ENCODE peak calls at places on chromosomes 13 and 19, in eight cellular contexts. B is breast epithelium, X is pancreas, Z is heart left ventricle, R is fibroblast of pulmonary artery, M is PC-3, G is AG09309, H is IMR-90. W is an unnamed sample.
A peak's percentile ranks its signal among the peaks of the same experiment; 100 is the strongest.

GRCh38 chr13:23921451-23921888 is 24.2 kb upstream of the C1QTNF9B start:
- DNase-seq in B (no peak), X (no peak), Z (no peak), R (peak; percentile 75), M (peak; percentile 72), G (peak; percentile 31), H (peak; percentile 66), W (peak; percentile 69)

GRCh38 chr13:44040754-44041100 is 161.0 kb downstream of the LACC1 start:
- DNase-seq in B (no peak), X (no peak), Z (no peak), R (peak; percentile 26), M (peak; percentile 11), G (no peak), H (peak; percentile 48), W (no peak)

GRCh38 chr19:2733930-2734588 is 5.8 kb downstream of the SLC39A3 start:
- DNase-seq in B (no peak), X (no peak), Z (no peak), R (no peak), M (no peak), G (no peak), H (no peak), W (no peak)

GRCh38 chr19:12779162-12779993 is 4.0 kb upstream of the HOOK2 start:
- DNase-seq in B (no peak), X (peak; percentile 50), Z (peak; percentile 78), R (peak; percentile 95), M (peak; percentile 27), G (no peak), H (peak; percentile 77), W (no peak)

GRCh38 chr13:22232186-22232585 is 561.3 kb downstream of the FGF9 start:
- DNase-seq in B (no peak), X (no peak), Z (no peak), R (no peak), M (no peak), G (no peak), H (no peak), W (no peak)

GRCh38 chr13:33611016-33611805 is 206.7 kb upstream of the RFC3 start:
- DNase-seq in B (no peak), X (peak; percentile 26), Z (peak; percentile 78), R (peak; percentile 93), M (no peak), G (no peak), H (peak; percentile 64), W (peak; percentile 51)

GRCh38 chr13:97018029-97018819 is 23.9 kb upstream of the OXGR1 start:
- DNase-seq in B (no peak), X (peak; percentile 18), Z (peak; percentile 20), R (peak; percentile 80), M (peak; percentile 72), G (peak; percentile 25), H (peak; percentile 61), W (no peak)

GRCh38 chr13:111978536-111978935 is 88.4 kb upstream of the SOX1 start:
- DNase-seq in B (no peak), X (no peak), Z (no peak), R (no peak), M (no peak), G (no peak), H (no peak), W (no peak)

GRCh38 chr13:94128430-94128829 is 351.1 kb downstream of the DCT start:
- DNase-seq in B (no peak), X (no peak), Z (peak; percentile 13), R (peak; percentile 6), M (no peak), G (no peak), H (no peak), W (no peak)

GRCh38 chr19:34487651-34488051 is 6.1 kb downstream of the WTIP start:
- DNase-seq in B (peak; percentile 34), X (no peak), Z (no peak), R (no peak), M (no peak), G (no peak), H (no peak), W (no peak)

GRCh38 chr19:43527860-43528622 is 1.0 kb upstream of the ETHE1 start:
- DNase-seq in B (no peak), X (no peak), Z (peak; percentile 27), R (no peak), M (peak; percentile 3), G (no peak), H (no peak), W (no peak)

GRCh38 chr13:52070929-52071523 is 46.5 kb downstream of the UTP14C start:
- DNase-seq in B (no peak), X (no peak), Z (no peak), R (peak; percentile 58), M (no peak), G (peak; percentile 11), H (peak; percentile 32), W (no peak)

GRCh38 chr19:30228113-30228725 is 144.0 kb upstream of the ZNF536 start:
- DNase-seq in B (no peak), X (no peak), Z (no peak), R (no peak), M (no peak), G (no peak), H (no peak), W (no peak)

GRCh38 chr13:112965573-112966115 is 3.4 kb upstream of the MCF2L start:
- DNase-seq in B (peak; percentile 19), X (no peak), Z (no peak), R (no peak), M (no peak), G (no peak), H (no peak), W (no peak)

GRCh38 chr13:32682740-32683139 is 96.5 kb downstream of the PDS5B start:
- DNase-seq in B (no peak), X (no peak), Z (no peak), R (no peak), M (no peak), G (no peak), H (no peak), W (no peak)

GRCh38 chr19:33437351-33438015 is 64.0 kb downstream of the CEBPG start:
- DNase-seq in B (no peak), X (no peak), Z (no peak), R (no peak), M (no peak), G (no peak), H (no peak), W (no peak)

GRCh38 chr19:5873617-5874199 is 3.4 kb upstream of the FUT5 start:
- DNase-seq in B (no peak), X (no peak), Z (no peak), R (no peak), M (no peak), G (no peak), H (no peak), W (no peak)

GRCh38 chr13:113129921-113130750 is 7.5 kb downstream of the F10 start:
- DNase-seq in B (peak; percentile 46), X (no peak), Z (no peak), R (peak; percentile 41), M (no peak), G (no peak), H (no peak), W (no peak)

GRCh38 chr19:38483016-38483630 is 49.6 kb downstream of the RYR1 start:
- DNase-seq in B (no peak), X (no peak), Z (no peak), R (no peak), M (no peak), G (no peak), H (no peak), W (no peak)

GRCh38 chr13:93797463-93797862 is 570.9 kb downstream of the GPC6 start:
- DNase-seq in B (no peak), X (no peak), Z (no peak), R (no peak), M (no peak), G (no peak), H (peak; percentile 21), W (no peak)

GRCh38 chr19:51439021-51439465 is 19.2 kb downstream of the SIGLEC8 start:
- DNase-seq in B (no peak), X (no peak), Z (no peak), R (peak; percentile 7), M (peak; percentile 46), G (no peak), H (no peak), W (no peak)

GRCh38 chr13:99930925-99931324 is 40.6 kb downstream of the ZIC5 start:
- DNase-seq in B (no peak), X (no peak), Z (no peak), R (no peak), M (no peak), G (no peak), H (no peak), W (no peak)

GRCh38 chr19:16188521-16188920 is 3.3 kb downstream of the FAM32A start:
- DNase-seq in B (no peak), X (no peak), Z (no peak), R (no peak), M (no peak), G (no peak), H (no peak), W (no peak)
- H3K4me3 ChIP-seq in B (no peak overlapping the region), X (no peak overlapping the region), Z (no peak overlapping the region), R (no peak overlapping the region), M (no peak overlapping the region), G (no peak overlapping the region), H (no peak overlapping the region), W (no peak overlapping the region)

DNA sequence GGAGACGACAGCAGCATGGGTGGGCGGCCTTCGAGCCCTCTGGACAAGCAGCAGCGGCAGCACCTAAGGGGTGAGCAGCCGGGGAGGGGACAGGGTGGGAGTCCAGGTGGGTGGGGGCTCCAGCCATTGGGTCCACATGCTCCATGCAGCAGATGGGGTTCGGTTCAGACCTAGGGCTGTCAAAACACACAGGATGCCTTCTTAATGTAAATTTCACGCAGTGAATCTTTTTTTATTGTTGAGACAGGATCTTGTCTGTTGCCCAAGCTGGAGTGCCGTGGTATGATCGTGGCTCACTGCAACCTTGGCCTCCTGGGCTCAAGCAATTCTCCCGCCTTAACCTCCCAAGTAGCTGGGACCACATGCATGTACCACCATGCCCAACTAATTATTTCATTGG is 15.9 kb downstream of the PGLS start:
- DNase-seq in B (no peak), X (no peak), Z (no peak), R (no peak), M (no peak), G (no peak), H (no peak), W (no peak)
- H3K4me3 ChIP-seq in B (no peak overlapping the region), X (no peak overlapping the region), Z (no peak overlapping the region), R (no peak overlapping the region), M (no peak overlapping the region), G (no peak overlapping the region), H (no peak overlapping the region), W (no peak overlapping the region)

DNA sequence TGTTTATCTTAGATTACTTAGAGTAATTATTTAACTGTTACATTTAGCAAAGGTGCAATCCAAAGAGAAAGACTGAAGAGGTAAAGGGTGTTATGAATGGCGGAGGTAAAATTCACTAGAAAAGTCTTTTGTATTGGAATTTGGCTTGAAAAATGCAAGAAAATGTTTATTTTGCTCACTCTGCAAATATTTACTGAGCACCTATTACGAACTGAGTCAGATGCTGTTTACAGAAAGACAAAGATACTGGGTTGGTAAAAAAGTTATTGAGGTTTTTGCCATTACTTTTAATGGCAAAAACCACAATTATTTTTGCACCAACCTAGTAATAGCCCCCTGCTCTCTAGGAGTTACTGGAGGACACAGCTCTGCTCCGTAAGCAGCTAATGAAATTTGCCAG is 135.2 kb downstream of the RBM26 start:
- DNase-seq in B (no peak), X (no peak), Z (no peak), R (no peak), M (peak; percentile 53), G (no peak), H (no peak), W (no peak)
- H3K4me3 ChIP-seq in B (no peak overlapping the region), X (no peak overlapping the region), Z (no peak overlapping the region), R (no peak overlapping the region), M (no peak overlapping the region), G (no peak overlapping the region), H (no peak overlapping the region), W (no peak overlapping the region)

GRCh38 chr13:35672611-35673010 is 196.1 kb upstream of the MAB21L1 start:
- DNase-seq in B (no peak), X (no peak), Z (no peak), R (no peak), M (no peak), G (peak; percentile 61), H (peak; percentile 10), W (no peak)
- H3K4me3 ChIP-seq in B (no peak overlapping the region), X (no peak overlapping the region), Z (no peak overlapping the region), R (no peak overlapping the region), M (no peak overlapping the region), G (no peak overlapping the region), H (no peak overlapping the region), W (no peak overlapping the region)

W was measured in epithelial cell of proximal tubule.